ENCODE peak calls at places on chromosomes 16 and 17, in four cellular contexts. One of them, this sample, is unnamed.

GRCh38 chr17:80878876-80879722 is 112.5 kb upstream of the CHMP6 start:
- DNase-seq in ovary: peak; percentile 28
- DNase-seq in cardiac fibroblast: no peak
- DNase-seq in kidney epithelial cell: no peak
- DNase-seq in this sample: no peak

GRCh38 chr17:79825580-79825921 is 13.7 kb downstream of the CBX4 start:
- DNase-seq in kidney epithelial cell: no peak
- DNase-seq in ovary: no peak
- DNase-seq in cardiac fibroblast: no peak
- DNase-seq in this sample: no peak

GRCh38 chr17:80656590-80656989 is 112.0 kb downstream of the RPTOR start:
- DNase-seq in kidney epithelial cell: no peak
- DNase-seq in ovary: no peak
- DNase-seq in cardiac fibroblast: no peak
- DNase-seq in this sample: no peak

GRCh38 chr17:4591529-4591928 is 7.2 kb downstream of the SMTNL2 start:
- DNase-seq in ovary: peak; percentile 55
- DNase-seq in cardiac fibroblast: peak; percentile 49
- DNase-seq in kidney epithelial cell: no peak
- DNase-seq in this sample: no peak

GRCh38 chr17:39404542-39405378 is 3.3 kb upstream of the FBXL20 start:
- DNase-seq in cardiac fibroblast: peak; percentile 76
- DNase-seq in ovary: no peak
- DNase-seq in kidney epithelial cell: peak; percentile 60
- DNase-seq in this sample: peak; percentile 1

GRCh38 chr16:14320406-14320805 is 249.3 kb downstream of the MRTFB start:
- DNase-seq in kidney epithelial cell: no peak
- DNase-seq in cardiac fibroblast: no peak
- DNase-seq in ovary: no peak
- DNase-seq in this sample: no peak

GRCh38 chr17:37465058-37465616 is 24.6 kb upstream of the DUSP14 start:
- DNase-seq in ovary: no peak
- DNase-seq in cardiac fibroblast: peak; percentile 79
- DNase-seq in kidney epithelial cell: no peak
- DNase-seq in this sample: peak; percentile 14

GRCh38 chr17:77943971-77944370 is 14.5 kb upstream of the TNRC6C start:
- DNase-seq in cardiac fibroblast: no peak
- DNase-seq in kidney epithelial cell: no peak
- DNase-seq in ovary: no peak
- DNase-seq in this sample: no peak

GRCh38 chr17:77872199-77872598 is 86.3 kb upstream of the TNRC6C start:
- DNase-seq in kidney epithelial cell: no peak
- DNase-seq in ovary: no peak
- DNase-seq in cardiac fibroblast: no peak
- DNase-seq in this sample: no peak

This sample was measured in A673.